ENCODE peak calls at places on chromosomes 13 and 19, in five cellular contexts. One of them, this sample, is unnamed.

GRCh38 chr19:56066152-56067023 is 54.7 kb downstream of the ZNF787 start:
- DNase-seq in AG04450: peak; percentile 4
- DNase-seq in transverse colon: peak; percentile 71
- DNase-seq in esophagus muscularis mucosa: no peak
- DNase-seq in tibial artery: no peak
- DNase-seq in this sample: peak; percentile 38

GRCh38 chr19:50829801-50830200 is 3.6 kb downstream of the KLK15 start:
- DNase-seq in transverse colon: no peak
- DNase-seq in tibial artery: no peak
- DNase-seq in AG04450: no peak
- DNase-seq in esophagus muscularis mucosa: no peak
- DNase-seq in this sample: no peak

GRCh38 chr19:50300814-50301606 is 28.2 kb downstream of the KCNC3 start:
- DNase-seq in transverse colon: no peak
- DNase-seq in esophagus muscularis mucosa: no peak
- DNase-seq in tibial artery: no peak
- DNase-seq in AG04450: peak; percentile 33
- DNase-seq in this sample: no peak

GRCh38 chr19:4636151-4636717 is 3.1 kb upstream of the TNFAIP8L1 start:
- DNase-seq in AG04450: no peak
- DNase-seq in tibial artery: no peak
- DNase-seq in esophagus muscularis mucosa: no peak
- DNase-seq in transverse colon: peak; percentile 70
- DNase-seq in this sample: peak; percentile 68

GRCh38 chr19:10896851-10897526 is 25.6 kb downstream of the CARM1 start:
- DNase-seq in AG04450: peak; percentile 34
- DNase-seq in esophagus muscularis mucosa: no peak
- DNase-seq in transverse colon: no peak
- DNase-seq in tibial artery: no peak
- DNase-seq in this sample: no peak

GRCh38 chr19:30710721-30711120 is 338.5 kb downstream of the ZNF536 start:
- DNase-seq in tibial artery: no peak
- DNase-seq in esophagus muscularis mucosa: no peak
- DNase-seq in AG04450: no peak
- DNase-seq in transverse colon: no peak
- DNase-seq in this sample: no peak

GRCh38 chr19:38216785-38217746 is 7.0 kb downstream of the DPF1 start:
- DNase-seq in AG04450: no peak
- DNase-seq in transverse colon: peak; percentile 21
- DNase-seq in tibial artery: no peak
- DNase-seq in esophagus muscularis mucosa: no peak
- DNase-seq in this sample: no peak

GRCh38 chr13:103540394-103540793 is 474.2 kb upstream of the SLC10A2 start:
- DNase-seq in transverse colon: no peak
- DNase-seq in AG04450: no peak
- DNase-seq in tibial artery: no peak
- DNase-seq in esophagus muscularis mucosa: no peak
- DNase-seq in this sample: no peak

GRCh38 chr13:109160887-109161669 is 531.7 kb downstream of the MYO16 start:
- DNase-seq in esophagus muscularis mucosa: peak; percentile 60
- DNase-seq in tibial artery: no peak
- DNase-seq in transverse colon: no peak
- DNase-seq in AG04450: no peak
- DNase-seq in this sample: no peak

GRCh38 chr13:30334663-30335386 is 27.5 kb upstream of the KATNAL1 start:
- DNase-seq in AG04450: no peak
- DNase-seq in esophagus muscularis mucosa: no peak
- DNase-seq in transverse colon: no peak
- DNase-seq in tibial artery: no peak
- DNase-seq in this sample: no peak

GRCh38 chr19:18434411-18435184 is 3.3 kb downstream of the ISYNA1 start:
- DNase-seq in transverse colon: no peak
- DNase-seq in tibial artery: no peak
- DNase-seq in AG04450: no peak
- DNase-seq in esophagus muscularis mucosa: no peak
- DNase-seq in this sample: no peak

GRCh38 chr19:18431351-18432197 is 6.4 kb downstream of the ISYNA1 start:
- DNase-seq in AG04450: no peak
- DNase-seq in tibial artery: peak; percentile 67
- DNase-seq in transverse colon: no peak
- DNase-seq in esophagus muscularis mucosa: no peak
- DNase-seq in this sample: no peak

GRCh38 chr19:18432275-18433038 is 5.5 kb downstream of the ISYNA1 start:
- DNase-seq in esophagus muscularis mucosa: no peak
- DNase-seq in AG04450: no peak
- DNase-seq in tibial artery: peak; percentile 68
- DNase-seq in transverse colon: no peak
- DNase-seq in this sample: no peak

GRCh38 chr19:18433735-18434398 is 4.1 kb downstream of the ISYNA1 start:
- DNase-seq in transverse colon: no peak
- DNase-seq in esophagus muscularis mucosa: no peak
- DNase-seq in AG04450: no peak
- DNase-seq in tibial artery: no peak
- DNase-seq in this sample: no peak

GRCh38 chr19:18433039-18433691 is 4.8 kb downstream of the ISYNA1 start:
- DNase-seq in esophagus muscularis mucosa: no peak
- DNase-seq in AG04450: no peak
- DNase-seq in transverse colon: no peak
- DNase-seq in tibial artery: peak; percentile 78
- DNase-seq in this sample: no peak
- TF ChIP-seq CTCF in esophagus muscularis mucosa: no peak
- TF ChIP-seq CTCF in AG04450: no peak
- TF ChIP-seq CTCF in transverse colon: no peak
- TF ChIP-seq CTCF in tibial artery: no peak
- TF ChIP-seq CTCF in this sample: no peak

DNA sequence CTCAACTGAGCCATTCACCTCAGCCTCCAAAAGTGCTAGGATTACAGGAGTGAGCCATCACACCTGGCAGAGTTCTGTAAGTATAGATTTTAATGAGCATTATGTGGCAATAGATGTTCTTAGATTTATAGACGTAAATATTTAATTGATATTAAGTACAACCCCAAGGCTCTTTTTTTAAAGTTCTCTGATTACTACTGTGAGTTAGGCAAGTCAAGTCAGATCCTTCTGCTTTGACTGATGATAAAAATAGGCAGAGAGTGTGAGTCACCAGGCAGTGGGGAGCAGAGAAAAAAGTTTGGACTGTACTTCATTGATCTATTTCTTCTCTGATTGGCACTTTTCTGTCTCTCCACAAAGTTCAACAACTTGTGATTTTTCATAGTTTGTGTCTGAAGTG is 1379.9 kb downstream of the UQCRFS1 start:
- DNase-seq in transverse colon: no peak
- DNase-seq in esophagus muscularis mucosa: no peak
- DNase-seq in tibial artery: no peak
- DNase-seq in AG04450: no peak
- DNase-seq in this sample: no peak
- H3K27ac ChIP-seq in transverse colon: no peak overlapping the region
- H3K27ac ChIP-seq in esophagus muscularis mucosa: no peak overlapping the region
- H3K27ac ChIP-seq in tibial artery: no peak overlapping the region
- H3K27ac ChIP-seq in AG04450: no peak overlapping the region
- H3K27ac ChIP-seq in this sample: no peak overlapping the region

GRCh38 chr13:97214921-97215320 is 7.2 kb upstream of the MBNL2 start:
- DNase-seq in esophagus muscularis mucosa: peak; percentile 64
- DNase-seq in AG04450: no peak
- DNase-seq in tibial artery: no peak
- DNase-seq in transverse colon: no peak
- DNase-seq in this sample: no peak
- H3K9me3 ChIP-seq in esophagus muscularis mucosa: no peaks in the 10 kb centered on the region
- H3K9me3 ChIP-seq in AG04450: no peaks in the 10 kb centered on the region
- H3K9me3 ChIP-seq in tibial artery: no peaks in the 10 kb centered on the region
- H3K9me3 ChIP-seq in transverse colon: no peaks in the 10 kb centered on the region
- H3K9me3 ChIP-seq in this sample: no peaks in the 10 kb centered on the region

DNA sequence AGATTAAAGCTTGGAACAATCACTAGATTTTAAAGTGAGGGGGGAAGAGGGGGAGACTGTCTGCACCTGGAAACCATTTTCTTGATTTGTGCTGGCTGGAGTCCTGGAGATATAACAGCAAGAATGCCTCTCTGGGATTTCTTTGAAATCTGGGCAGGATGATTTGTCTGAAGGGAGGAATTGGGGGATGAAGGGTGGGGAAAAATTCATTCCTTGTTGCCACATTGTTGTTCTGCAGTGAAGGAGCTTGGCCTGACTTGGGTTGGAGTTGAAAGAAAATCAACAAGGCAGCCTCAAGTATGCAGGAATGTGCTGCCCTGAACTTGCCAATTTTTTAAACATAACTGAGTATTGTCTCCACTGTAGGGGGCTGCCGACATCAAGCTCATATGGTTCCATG is 627.6 kb upstream of the KLF12 start:
- DNase-seq in AG04450: no peak
- DNase-seq in transverse colon: no peak
- DNase-seq in esophagus muscularis mucosa: no peak
- DNase-seq in tibial artery: no peak
- DNase-seq in this sample: no peak
- TF ChIP-seq CTCF in AG04450: no peak
- TF ChIP-seq CTCF in transverse colon: no peak
- TF ChIP-seq CTCF in esophagus muscularis mucosa: no peak
- TF ChIP-seq CTCF in tibial artery: no peak
- TF ChIP-seq CTCF in this sample: no peak

DNA sequence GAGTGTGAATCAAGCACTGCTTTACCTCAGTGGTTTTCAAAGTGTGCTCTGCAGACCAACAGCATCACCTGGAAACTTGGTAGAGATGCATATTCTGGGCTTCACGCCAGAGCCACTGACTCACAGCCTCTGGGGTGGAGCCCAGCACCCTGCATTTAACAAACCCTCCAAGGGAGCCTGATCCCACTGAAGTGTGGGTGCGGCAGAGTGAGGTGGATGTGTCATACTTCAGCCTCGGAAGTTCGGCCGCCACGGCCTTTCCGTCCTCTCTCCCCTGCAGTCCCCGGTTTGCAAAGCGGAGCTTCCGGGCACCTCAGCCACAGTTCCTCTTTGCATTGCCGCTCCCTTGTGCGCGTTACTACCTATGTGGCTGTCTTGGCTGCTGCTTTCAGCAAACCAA is 33.3 kb upstream of the MICU2 start:
- DNase-seq in tibial artery: no peak
- DNase-seq in esophagus muscularis mucosa: no peak
- DNase-seq in transverse colon: peak; percentile 86
- DNase-seq in AG04450: no peak
- DNase-seq in this sample: peak; percentile 7
- H3K27ac ChIP-seq in tibial artery: no peak overlapping the region
- H3K27ac ChIP-seq in esophagus muscularis mucosa: no peak overlapping the region
- H3K27ac ChIP-seq in transverse colon: peak overlapping the region; percentile 54
- H3K27ac ChIP-seq in AG04450: no peak overlapping the region
- H3K27ac ChIP-seq in this sample: no peak overlapping the region

DNA sequence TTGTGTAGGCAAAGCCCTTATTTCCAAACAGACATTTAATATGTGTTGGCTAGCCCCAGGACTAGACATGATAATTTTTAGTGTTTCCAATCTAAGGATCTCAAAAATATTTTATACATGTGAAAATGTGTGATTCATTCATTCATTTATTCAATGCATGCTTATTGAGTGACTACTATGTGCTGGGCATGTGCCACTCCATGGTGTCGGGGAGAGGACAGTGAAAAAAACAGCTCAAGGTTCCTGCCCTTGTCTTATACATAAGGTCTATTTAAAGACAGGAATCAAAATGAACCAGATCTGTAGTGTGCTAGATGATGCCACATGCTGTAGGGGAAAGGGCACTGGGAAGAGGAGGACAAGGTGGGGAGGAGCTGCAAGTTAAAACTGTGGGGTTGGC is 36.5 kb downstream of the GJA3 start:
- DNase-seq in AG04450: no peak
- DNase-seq in tibial artery: no peak
- DNase-seq in esophagus muscularis mucosa: no peak
- DNase-seq in transverse colon: no peak
- DNase-seq in this sample: no peak
- H3K9me3 ChIP-seq in AG04450: no peaks in the 10 kb centered on the region
- H3K9me3 ChIP-seq in tibial artery: no peaks in the 10 kb centered on the region
- H3K9me3 ChIP-seq in esophagus muscularis mucosa: no peaks in the 10 kb centered on the region
- H3K9me3 ChIP-seq in transverse colon: no peaks in the 10 kb centered on the region
- H3K9me3 ChIP-seq in this sample: no peaks in the 10 kb centered on the region

GRCh38 chr19:53882391-53883050 is 524 bp downstream of the PRKCG start:
- DNase-seq in transverse colon: no peak
- DNase-seq in esophagus muscularis mucosa: no peak
- DNase-seq in tibial artery: no peak
- DNase-seq in AG04450: no peak
- DNase-seq in this sample: no peak

GRCh38 chr19:53880716-53881481 is 1.1 kb upstream of the PRKCG start:
- DNase-seq in esophagus muscularis mucosa: no peak
- DNase-seq in tibial artery: no peak
- DNase-seq in AG04450: no peak
- DNase-seq in transverse colon: no peak
- DNase-seq in this sample: no peak

GRCh38 chr19:53883231-53883661 is 1.2 kb downstream of the PRKCG start:
- DNase-seq in esophagus muscularis mucosa: no peak
- DNase-seq in AG04450: no peak
- DNase-seq in transverse colon: no peak
- DNase-seq in tibial artery: no peak
- DNase-seq in this sample: no peak

GRCh38 chr19:53883741-53884140 is 1.7 kb downstream of the PRKCG start:
- DNase-seq in tibial artery: no peak
- DNase-seq in AG04450: no peak
- DNase-seq in esophagus muscularis mucosa: no peak
- DNase-seq in transverse colon: no peak
- DNase-seq in this sample: no peak

GRCh38 chr19:53881482-53882390 is at the start of gene PRKCG:
- DNase-seq in tibial artery: no peak
- DNase-seq in esophagus muscularis mucosa: no peak
- DNase-seq in AG04450: no peak
- DNase-seq in transverse colon: peak; percentile 71
- DNase-seq in this sample: peak; percentile 36
- TF ChIP-seq CTCF in tibial artery: peak; percentile 40
- TF ChIP-seq CTCF in esophagus muscularis mucosa: peak; percentile 47
- TF ChIP-seq CTCF in AG04450: peak; percentile 53
- TF ChIP-seq CTCF in transverse colon: peak; percentile 61
- TF ChIP-seq CTCF in this sample: peak; percentile 85

GRCh38 chr13:23655321-23655720 is 85.1 kb downstream of the TNFRSF19 start:
- DNase-seq in AG04450: no peak
- DNase-seq in tibial artery: no peak
- DNase-seq in esophagus muscularis mucosa: no peak
- DNase-seq in transverse colon: no peak
- DNase-seq in this sample: no peak
- H3K27ac ChIP-seq in AG04450: no peak overlapping the region
- H3K27ac ChIP-seq in tibial artery: no peak overlapping the region
- H3K27ac ChIP-seq in esophagus muscularis mucosa: no peak overlapping the region
- H3K27ac ChIP-seq in transverse colon: no peak overlapping the region
- H3K27ac ChIP-seq in this sample: no peak overlapping the region

GRCh38 chr19:21908066-21908465 is 72.1 kb upstream of the ZNF43 start:
- DNase-seq in tibial artery: no peak
- DNase-seq in AG04450: no peak
- DNase-seq in transverse colon: no peak
- DNase-seq in esophagus muscularis mucosa: no peak
- DNase-seq in this sample: no peak

GRCh38 chr19:21912654-21913053 is 76.7 kb upstream of the ZNF43 start:
- DNase-seq in tibial artery: no peak
- DNase-seq in transverse colon: no peak
- DNase-seq in AG04450: no peak
- DNase-seq in esophagus muscularis mucosa: no peak
- DNase-seq in this sample: no peak

GRCh38 chr19:21915411-21915810 is 79.4 kb upstream of the ZNF43 start:
- DNase-seq in transverse colon: no peak
- DNase-seq in AG04450: no peak
- DNase-seq in esophagus muscularis mucosa: no peak
- DNase-seq in tibial artery: no peak
- DNase-seq in this sample: no peak

GRCh38 chr19:21907516-21907915 is 71.5 kb upstream of the ZNF43 start:
- DNase-seq in esophagus muscularis mucosa: no peak
- DNase-seq in tibial artery: no peak
- DNase-seq in transverse colon: no peak
- DNase-seq in AG04450: no peak
- DNase-seq in this sample: no peak

GRCh38 chr19:21910318-21910717 is 74.3 kb upstream of the ZNF43 start:
- DNase-seq in tibial artery: no peak
- DNase-seq in transverse colon: no peak
- DNase-seq in AG04450: no peak
- DNase-seq in esophagus muscularis mucosa: no peak
- DNase-seq in this sample: no peak
- H3K9me3 ChIP-seq in tibial artery: peaks cover 3% of the 10 kb centered on the region
- H3K9me3 ChIP-seq in transverse colon: no peaks in the 10 kb centered on the region
- H3K9me3 ChIP-seq in AG04450: peaks cover 28% of the 10 kb centered on the region
- H3K9me3 ChIP-seq in esophagus muscularis mucosa: no peaks in the 10 kb centered on the region
- H3K9me3 ChIP-seq in this sample: no peaks in the 10 kb centered on the region

GRCh38 chr19:41194157-41194552 is 1.1 kb downstream of the CYP2S1 start:
- DNase-seq in transverse colon: no peak
- DNase-seq in tibial artery: no peak
- DNase-seq in AG04450: no peak
- DNase-seq in esophagus muscularis mucosa: no peak
- DNase-seq in this sample: no peak
- TF ChIP-seq CTCF in transverse colon: no peak
- TF ChIP-seq CTCF in tibial artery: no peak
- TF ChIP-seq CTCF in AG04450: no peak
- TF ChIP-seq CTCF in esophagus muscularis mucosa: no peak
- TF ChIP-seq CTCF in this sample: no peak